ENCODE peak calls at places on chromosome 5, in seven cellular contexts. One of them, this sample, is unnamed.

GRCh38 chr5:145999208-145999607 is 62.8 kb downstream of the SH3RF2 start:
- DNase-seq in GM12878: no peak
- DNase-seq in SK-N-SH: no peak
- DNase-seq in K562: no peak
- DNase-seq in HCT116: no peak
- DNase-seq in HepG2: no peak
- DNase-seq in H1: no peak
- DNase-seq in this sample: no peak

GRCh38 chr5:64939772-64940510 is 171.2 kb downstream of the CWC27 start:
- DNase-seq in H1: no peak
- DNase-seq in SK-N-SH: no peak
- DNase-seq in GM12878: no peak
- DNase-seq in HepG2: peak
- DNase-seq in HCT116: no peak
- DNase-seq in K562: no peak
- DNase-seq in this sample: no peak

GRCh38 chr5:55915783-55916182 is 64.6 kb downstream of the IL31RA start:
- DNase-seq in HepG2: no peak
- DNase-seq in HCT116: no peak
- DNase-seq in SK-N-SH: no peak
- DNase-seq in H1: no peak
- DNase-seq in GM12878: no peak
- DNase-seq in K562: no peak
- DNase-seq in this sample: no peak

GRCh38 chr5:11557063-11557462 is 347.2 kb downstream of the CTNND2 start:
- DNase-seq in K562: no peak
- DNase-seq in SK-N-SH: no peak
- DNase-seq in HepG2: no peak
- DNase-seq in H1: no peak
- DNase-seq in HCT116: no peak
- DNase-seq in GM12878: no peak
- DNase-seq in this sample: no peak

GRCh38 chr5:32504923-32505596 is 60.5 kb upstream of the ZFR start:
- DNase-seq in SK-N-SH: peak
- DNase-seq in H1: no peak
- DNase-seq in HepG2: no peak
- DNase-seq in K562: no peak
- DNase-seq in GM12878: no peak
- DNase-seq in HCT116: no peak
- DNase-seq in this sample: no peak

GRCh38 chr5:14665110-14665822 is 748 bp downstream of the OTULIN start:
- DNase-seq in HepG2: peak
- DNase-seq in GM12878: no peak
- DNase-seq in SK-N-SH: peak
- DNase-seq in K562: no peak
- DNase-seq in HCT116: no peak
- DNase-seq in H1: no peak
- DNase-seq in this sample: peak

GRCh38 chr5:95720094-95720793 is 10.9 kb upstream of the RHOBTB3 start:
- DNase-seq in K562: no peak
- DNase-seq in H1: no peak
- DNase-seq in HCT116: no peak
- DNase-seq in GM12878: no peak
- DNase-seq in HepG2: no peak
- DNase-seq in SK-N-SH: no peak
- DNase-seq in this sample: no peak

GRCh38 chr5:76737131-76737556 is 21.2 kb downstream of the F2R start:
- DNase-seq in SK-N-SH: no peak
- DNase-seq in H1: no peak
- DNase-seq in HepG2: no peak
- DNase-seq in HCT116: no peak
- DNase-seq in GM12878: peak
- DNase-seq in K562: no peak
- DNase-seq in this sample: no peak

GRCh38 chr5:170546257-170546656 is 42.4 kb downstream of the KCNIP1 start:
- DNase-seq in SK-N-SH: no peak
- DNase-seq in HCT116: no peak
- DNase-seq in HepG2: no peak
- DNase-seq in K562: no peak
- DNase-seq in GM12878: no peak
- DNase-seq in H1: no peak
- DNase-seq in this sample: no peak

GRCh38 chr5:53407373-53407772 is 73.1 kb upstream of the FST start:
- DNase-seq in H1: no peak
- DNase-seq in GM12878: no peak
- DNase-seq in K562: no peak
- DNase-seq in HepG2: no peak
- DNase-seq in HCT116: no peak
- DNase-seq in SK-N-SH: no peak
- DNase-seq in this sample: no peak

GRCh38 chr5:155871623-155872022 is 455.3 kb upstream of the SGCD start:
- DNase-seq in SK-N-SH: no peak
- DNase-seq in H1: no peak
- DNase-seq in GM12878: no peak
- DNase-seq in K562: no peak
- DNase-seq in HCT116: no peak
- DNase-seq in HepG2: no peak
- DNase-seq in this sample: no peak

GRCh38 chr5:55220433-55221185 is 6.5 kb downstream of the MCIDAS start:
- DNase-seq in SK-N-SH: peak
- DNase-seq in HCT116: no peak
- DNase-seq in HepG2: no peak
- DNase-seq in GM12878: no peak
- DNase-seq in H1: no peak
- DNase-seq in K562: no peak
- DNase-seq in this sample: no peak

GRCh38 chr5:150298701-150299451 is 3.8 kb downstream of the ARSI start:
- DNase-seq in H1: no peak
- DNase-seq in SK-N-SH: no peak
- DNase-seq in GM12878: no peak
- DNase-seq in K562: no peak
- DNase-seq in HCT116: no peak
- DNase-seq in HepG2: no peak
- DNase-seq in this sample: no peak

GRCh38 chr5:43840424-43841232 is 237.6 kb downstream of the NNT start:
- DNase-seq in HepG2: no peak
- DNase-seq in H1: no peak
- DNase-seq in GM12878: no peak
- DNase-seq in HCT116: no peak
- DNase-seq in SK-N-SH: no peak
- DNase-seq in K562: no peak
- DNase-seq in this sample: no peak

GRCh38 chr5:174371600-174372094 is 326.1 kb downstream of the NSG2 start:
- DNase-seq in SK-N-SH: peak
- DNase-seq in GM12878: no peak
- DNase-seq in K562: no peak
- DNase-seq in HCT116: peak
- DNase-seq in H1: no peak
- DNase-seq in HepG2: no peak
- DNase-seq in this sample: no peak

GRCh38 chr5:96885518-96886338 is 9.4 kb downstream of the ERAP2 start:
- DNase-seq in HepG2: no peak
- DNase-seq in GM12878: peak
- DNase-seq in SK-N-SH: no peak
- DNase-seq in H1: no peak
- DNase-seq in HCT116: no peak
- DNase-seq in K562: no peak
- DNase-seq in this sample: no peak

GRCh38 chr5:18037718-18038117 is 403.5 kb downstream of the TAF11L14 start:
- DNase-seq in K562: no peak
- DNase-seq in H1: no peak
- DNase-seq in HepG2: no peak
- DNase-seq in SK-N-SH: no peak
- DNase-seq in GM12878: no peak
- DNase-seq in HCT116: no peak
- DNase-seq in this sample: no peak

GRCh38 chr5:159878988-159879471 is 37.3 kb upstream of the ADRA1B start:
- DNase-seq in HepG2: peak
- DNase-seq in K562: peak
- DNase-seq in SK-N-SH: peak
- DNase-seq in HCT116: no peak
- DNase-seq in H1: peak
- DNase-seq in GM12878: no peak
- DNase-seq in this sample: peak

GRCh38 chr5:142958933-142959682 is 188.9 kb downstream of the ARHGAP26 start:
- DNase-seq in HepG2: no peak
- DNase-seq in K562: no peak
- DNase-seq in HCT116: no peak
- DNase-seq in SK-N-SH: no peak
- DNase-seq in H1: no peak
- DNase-seq in GM12878: no peak
- DNase-seq in this sample: no peak

DNA sequence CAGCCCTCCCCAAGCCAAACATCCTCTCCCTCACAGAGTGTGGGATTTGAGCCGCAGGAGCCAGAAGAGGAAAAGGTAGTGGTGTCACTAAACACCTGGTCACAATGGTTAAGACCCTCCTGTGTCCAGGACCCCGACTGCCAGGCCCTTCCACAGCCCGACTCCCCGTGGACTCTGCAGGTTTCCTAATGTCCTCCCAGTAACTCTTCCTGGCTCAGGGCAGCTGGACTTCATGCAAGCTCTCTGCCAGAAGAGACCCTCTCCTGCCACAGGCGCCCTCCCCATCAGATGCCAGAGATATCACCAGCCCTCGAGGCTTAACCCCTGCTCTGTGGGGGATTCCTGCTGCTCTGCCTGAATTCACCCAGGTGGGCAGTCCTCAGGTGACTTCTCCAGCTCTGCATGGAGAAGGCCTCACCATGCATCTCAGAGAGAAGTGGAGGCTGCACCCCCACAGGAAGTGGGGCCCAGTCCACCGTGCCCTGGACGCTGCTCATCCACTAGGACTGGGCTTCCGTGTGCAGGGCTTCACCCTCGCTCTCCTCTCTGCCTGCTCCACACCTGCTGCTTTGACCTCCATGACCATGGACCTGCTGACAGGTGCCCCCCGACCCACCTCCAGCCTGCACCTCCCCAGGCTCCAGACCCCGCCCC is 111.2 kb downstream of the ADAMTS2 start:
- DNase-seq in GM12878: no peak
- DNase-seq in H1: no peak
- DNase-seq in K562: no peak
- DNase-seq in HCT116: no peak
- DNase-seq in SK-N-SH: peak
- DNase-seq in HepG2: no peak
- DNase-seq in this sample: no peak
- TF ChIP-seq JUND in GM12878: no peak
- TF ChIP-seq JUND in H1: no peak
- TF ChIP-seq JUND in K562: no peak
- TF ChIP-seq JUND in HCT116: no peak
- TF ChIP-seq JUND in SK-N-SH: no peak
- TF ChIP-seq JUND in HepG2: no peak
- TF ChIP-seq JUND in this sample: no peak

GRCh38 chr5:7519564-7519963 is 123.6 kb downstream of the ADCY2 start:
- DNase-seq in HCT116: no peak
- DNase-seq in K562: no peak
- DNase-seq in SK-N-SH: no peak
- DNase-seq in H1: no peak
- DNase-seq in GM12878: no peak
- DNase-seq in HepG2: no peak
- DNase-seq in this sample: no peak
- TF ChIP-seq JUND in HCT116: no peak
- TF ChIP-seq JUND in K562: no peak
- TF ChIP-seq JUND in SK-N-SH: no peak
- TF ChIP-seq JUND in H1: no peak
- TF ChIP-seq JUND in GM12878: no peak
- TF ChIP-seq JUND in HepG2: no peak
- TF ChIP-seq JUND in this sample: no peak

GRCh38 chr5:124747770-124748686 is 1.6 kb upstream of the ZNF608 start:
- DNase-seq in HepG2: no peak
- DNase-seq in H1: no peak
- DNase-seq in SK-N-SH: no peak
- DNase-seq in K562: no peak
- DNase-seq in GM12878: peak
- DNase-seq in HCT116: no peak
- DNase-seq in this sample: no peak

GRCh38 chr5:124748687-124749594 is 2.5 kb upstream of the ZNF608 start:
- DNase-seq in K562: peak
- DNase-seq in H1: no peak
- DNase-seq in HCT116: peak
- DNase-seq in SK-N-SH: peak
- DNase-seq in GM12878: peak
- DNase-seq in HepG2: peak
- DNase-seq in this sample: peak

GRCh38 chr5:124745367-124746251 is 830 bp downstream of the ZNF608 start:
- DNase-seq in HepG2: no peak
- DNase-seq in H1: no peak
- DNase-seq in GM12878: no peak
- DNase-seq in K562: no peak
- DNase-seq in SK-N-SH: no peak
- DNase-seq in HCT116: no peak
- DNase-seq in this sample: no peak

GRCh38 chr5:124746252-124746915 is at the start of gene ZNF608:
- DNase-seq in H1: no peak
- DNase-seq in K562: no peak
- DNase-seq in GM12878: no peak
- DNase-seq in HepG2: peak
- DNase-seq in SK-N-SH: no peak
- DNase-seq in HCT116: no peak
- DNase-seq in this sample: no peak

GRCh38 chr5:124746916-124747769 is 704 bp upstream of the ZNF608 start:
- DNase-seq in K562: no peak
- DNase-seq in H1: no peak
- DNase-seq in SK-N-SH: peak
- DNase-seq in HepG2: peak
- DNase-seq in GM12878: peak
- DNase-seq in HCT116: peak
- DNase-seq in this sample: peak
- TF ChIP-seq JUND in K562: no peak
- TF ChIP-seq JUND in H1: no peak
- TF ChIP-seq JUND in SK-N-SH: peak
- TF ChIP-seq JUND in HepG2: no peak
- TF ChIP-seq JUND in GM12878: no peak
- TF ChIP-seq JUND in HCT116: no peak
- TF ChIP-seq JUND in this sample: no peak

GRCh38 chr5:180823938-180824629 is 21.5 kb upstream of the MGAT1 start:
- DNase-seq in SK-N-SH: no peak
- DNase-seq in HCT116: no peak
- DNase-seq in H1: no peak
- DNase-seq in K562: no peak
- DNase-seq in HepG2: no peak
- DNase-seq in GM12878: no peak
- DNase-seq in this sample: no peak

GRCh38 chr5:180818942-180819341 is 16.3 kb upstream of the MGAT1 start:
- DNase-seq in SK-N-SH: no peak
- DNase-seq in K562: no peak
- DNase-seq in H1: no peak
- DNase-seq in HCT116: no peak
- DNase-seq in HepG2: no peak
- DNase-seq in GM12878: no peak
- DNase-seq in this sample: no peak

GRCh38 chr5:180820788-180821321 is 18.2 kb upstream of the MGAT1 start:
- DNase-seq in SK-N-SH: no peak
- DNase-seq in HepG2: no peak
- DNase-seq in HCT116: no peak
- DNase-seq in K562: no peak
- DNase-seq in H1: no peak
- DNase-seq in GM12878: no peak
- DNase-seq in this sample: no peak

GRCh38 chr5:180823346-180823745 is 20.7 kb upstream of the MGAT1 start:
- DNase-seq in HCT116: no peak
- DNase-seq in K562: no peak
- DNase-seq in H1: no peak
- DNase-seq in HepG2: no peak
- DNase-seq in GM12878: no peak
- DNase-seq in SK-N-SH: no peak
- DNase-seq in this sample: no peak

GRCh38 chr5:180821538-180821937 is 18.9 kb upstream of the MGAT1 start:
- DNase-seq in H1: no peak
- DNase-seq in HepG2: no peak
- DNase-seq in SK-N-SH: no peak
- DNase-seq in HCT116: no peak
- DNase-seq in K562: no peak
- DNase-seq in GM12878: no peak
- DNase-seq in this sample: no peak
- TF ChIP-seq JUND in H1: no peak
- TF ChIP-seq JUND in HepG2: no peak
- TF ChIP-seq JUND in SK-N-SH: no peak
- TF ChIP-seq JUND in HCT116: no peak
- TF ChIP-seq JUND in K562: no peak
- TF ChIP-seq JUND in GM12878: no peak
- TF ChIP-seq JUND in this sample: no peak

This sample was measured in T47D.